ENCODE peak calls at places on chromosomes 1 and 21, in five cellular contexts. U is amniotic stem cell, T is T follicular helper cell, G is ELR, J is EL. H is an unnamed sample.

GRCh38 chr1:20540281-20540680 is 12.1 kb upstream of the FAM43B start:
- DNase-seq in T (no peak), G (peak; percentile 15), U (no peak), J (peak; percentile 41), H (no peak)

GRCh38 chr1:234989019-234989418 is 139.6 kb downstream of the TOMM20 start:
- DNase-seq in G (peak; percentile 64), U (no peak), T (no peak), J (peak; percentile 23), H (no peak)

GRCh38 chr1:228743405-228743804 is 8.1 kb downstream of the RHOU start:
- DNase-seq in J (no peak), T (no peak), U (no peak), G (no peak), H (no peak)

GRCh38 chr21:43316156-43316845 is 110.6 kb downstream of the SIK1 start:
- DNase-seq in J (no peak), U (no peak), G (no peak), T (no peak), H (no peak)

GRCh38 chr1:1291611-1292441 is 11.6 kb downstream of the SCNN1D start:
- DNase-seq in T (peak; percentile 55), G (peak; percentile 59), J (peak; percentile 44), U (no peak), H (peak; percentile 79)

GRCh38 chr1:115130786-115131185 is 41.5 kb upstream of the TSPAN2 start:
- DNase-seq in U (no peak), T (no peak), J (no peak), G (no peak), H (no peak)

GRCh38 chr1:117572546-117572945 is 33.3 kb upstream of the TENT5C start:
- DNase-seq in T (no peak), U (no peak), G (no peak), J (no peak), H (no peak)

GRCh38 chr1:25647106-25647505 is 30.5 kb downstream of the MAN1C1 start:
- DNase-seq in J (no peak), G (no peak), U (no peak), T (no peak), H (no peak)

GRCh38 chr1:233673947-233674431 is 60.1 kb downstream of the KCNK1 start:
- DNase-seq in U (no peak), J (peak; percentile 46), G (peak; percentile 28), T (no peak), H (peak; percentile 34)

GRCh38 chr1:200233393-200233792 is 176.4 kb downstream of the ZNF281 start:
- DNase-seq in T (no peak), G (peak; percentile 80), J (peak; percentile 80), U (peak; percentile 42), H (no peak)

GRCh38 chr1:94855307-94855700 is 35.1 kb downstream of the SLC44A3 start:
- DNase-seq in T (no peak), J (no peak), G (no peak), U (no peak), H (no peak)

GRCh38 chr21:30616125-30616524 is at the start of gene KRTAP20-1:
- DNase-seq in J (no peak), G (no peak), T (no peak), U (no peak), H (no peak)

GRCh38 chr1:63859480-63860275 is 85.9 kb downstream of the ROR1 start:
- DNase-seq in U (no peak), T (no peak), J (no peak), G (no peak), H (no peak)

GRCh38 chr1:152035406-152036315 is 1.1 kb downstream of the S100A11 start:
- DNase-seq in U (peak; percentile 10), J (peak; percentile 45), G (peak; percentile 61), T (no peak), H (no peak)

GRCh38 chr1:7290971-7291970 is 479.8 kb upstream of the VAMP3 start:
- DNase-seq in G (no peak), T (no peak), J (peak; percentile 47), U (no peak), H (peak; percentile 49)

GRCh38 chr1:5491207-5491904 is 500.9 kb downstream of the NPHP4 start:
- DNase-seq in J (no peak), T (no peak), G (no peak), U (no peak), H (no peak)

H was measured in mucosa of gallbladder.